ENCODE peak calls at places on chromosome 15, in six cellular contexts. One of them, this sample, is unnamed.

GRCh38 chr15:32844118-32844711 is 126.4 kb downstream of the GREM1 start:
- DNase-seq in astrocyte of the spinal cord: peak
- DNase-seq in pancreas: no peak
- DNase-seq in endothelial cell: no peak
- DNase-seq in GM13977: peak
- DNase-seq in spleen: no peak
- DNase-seq in this sample: peak

GRCh38 chr15:23504003-23504402 is 57.0 kb upstream of the GOLGA6L2 start:
- DNase-seq in pancreas: no peak
- DNase-seq in spleen: no peak
- DNase-seq in astrocyte of the spinal cord: no peak
- DNase-seq in GM13977: no peak
- DNase-seq in endothelial cell: no peak
- DNase-seq in this sample: no peak

GRCh38 chr15:61038387-61038786 is 190.7 kb downstream of the RORA start:
- DNase-seq in endothelial cell: no peak
- DNase-seq in spleen: no peak
- DNase-seq in astrocyte of the spinal cord: peak
- DNase-seq in GM13977: no peak
- DNase-seq in pancreas: no peak
- DNase-seq in this sample: peak

GRCh38 chr15:47588968-47589367 is 128.3 kb upstream of the SEMA6D start:
- DNase-seq in astrocyte of the spinal cord: no peak
- DNase-seq in GM13977: no peak
- DNase-seq in spleen: no peak
- DNase-seq in endothelial cell: no peak
- DNase-seq in pancreas: no peak
- DNase-seq in this sample: no peak

GRCh38 chr15:44782516-44782915 is 46.2 kb downstream of the TRIM69 start:
- DNase-seq in GM13977: no peak
- DNase-seq in spleen: no peak
- DNase-seq in endothelial cell: no peak
- DNase-seq in pancreas: no peak
- DNase-seq in astrocyte of the spinal cord: peak
- DNase-seq in this sample: peak

GRCh38 chr15:68789041-68789920 is 31.4 kb downstream of the ANP32A start:
- DNase-seq in astrocyte of the spinal cord: no peak
- DNase-seq in endothelial cell: no peak
- DNase-seq in pancreas: peak
- DNase-seq in GM13977: no peak
- DNase-seq in spleen: no peak
- DNase-seq in this sample: no peak

GRCh38 chr15:85704720-85705119 is 90.0 kb downstream of the KLHL25 start:
- DNase-seq in endothelial cell: no peak
- DNase-seq in pancreas: no peak
- DNase-seq in astrocyte of the spinal cord: no peak
- DNase-seq in spleen: no peak
- DNase-seq in GM13977: no peak
- DNase-seq in this sample: peak

GRCh38 chr15:67042490-67043181 is 22.8 kb upstream of the SMAD3 start:
- DNase-seq in endothelial cell: no peak
- DNase-seq in pancreas: no peak
- DNase-seq in GM13977: no peak
- DNase-seq in astrocyte of the spinal cord: peak
- DNase-seq in spleen: no peak
- DNase-seq in this sample: peak

GRCh38 chr15:38707802-38708671 is 143.4 kb upstream of the RASGRP1 start:
- DNase-seq in pancreas: no peak
- DNase-seq in endothelial cell: peak
- DNase-seq in astrocyte of the spinal cord: peak
- DNase-seq in GM13977: peak
- DNase-seq in spleen: no peak
- DNase-seq in this sample: peak

GRCh38 chr15:84669726-84670125 is 11.7 kb upstream of the NMB start:
- DNase-seq in GM13977: no peak
- DNase-seq in astrocyte of the spinal cord: no peak
- DNase-seq in endothelial cell: no peak
- DNase-seq in spleen: no peak
- DNase-seq in pancreas: no peak
- DNase-seq in this sample: peak

GRCh38 chr15:91852741-91853500 is 587 bp upstream of the SLCO3A1 start:
- DNase-seq in pancreas: peak
- DNase-seq in astrocyte of the spinal cord: peak
- DNase-seq in GM13977: peak
- DNase-seq in spleen: peak
- DNase-seq in endothelial cell: peak
- DNase-seq in this sample: peak

GRCh38 chr15:91855241-91855640 is 1.7 kb downstream of the SLCO3A1 start:
- DNase-seq in astrocyte of the spinal cord: no peak
- DNase-seq in GM13977: no peak
- DNase-seq in endothelial cell: no peak
- DNase-seq in spleen: no peak
- DNase-seq in pancreas: no peak
- DNase-seq in this sample: no peak

GRCh38 chr15:91853501-91853967 is at the start of gene SLCO3A1:
- DNase-seq in GM13977: peak
- DNase-seq in astrocyte of the spinal cord: peak
- DNase-seq in spleen: no peak
- DNase-seq in endothelial cell: peak
- DNase-seq in pancreas: peak
- DNase-seq in this sample: peak

GRCh38 chr15:91855684-91856553 is 2.4 kb downstream of the SLCO3A1 start:
- DNase-seq in pancreas: no peak
- DNase-seq in GM13977: no peak
- DNase-seq in spleen: no peak
- DNase-seq in astrocyte of the spinal cord: no peak
- DNase-seq in endothelial cell: peak
- DNase-seq in this sample: peak

DNA sequence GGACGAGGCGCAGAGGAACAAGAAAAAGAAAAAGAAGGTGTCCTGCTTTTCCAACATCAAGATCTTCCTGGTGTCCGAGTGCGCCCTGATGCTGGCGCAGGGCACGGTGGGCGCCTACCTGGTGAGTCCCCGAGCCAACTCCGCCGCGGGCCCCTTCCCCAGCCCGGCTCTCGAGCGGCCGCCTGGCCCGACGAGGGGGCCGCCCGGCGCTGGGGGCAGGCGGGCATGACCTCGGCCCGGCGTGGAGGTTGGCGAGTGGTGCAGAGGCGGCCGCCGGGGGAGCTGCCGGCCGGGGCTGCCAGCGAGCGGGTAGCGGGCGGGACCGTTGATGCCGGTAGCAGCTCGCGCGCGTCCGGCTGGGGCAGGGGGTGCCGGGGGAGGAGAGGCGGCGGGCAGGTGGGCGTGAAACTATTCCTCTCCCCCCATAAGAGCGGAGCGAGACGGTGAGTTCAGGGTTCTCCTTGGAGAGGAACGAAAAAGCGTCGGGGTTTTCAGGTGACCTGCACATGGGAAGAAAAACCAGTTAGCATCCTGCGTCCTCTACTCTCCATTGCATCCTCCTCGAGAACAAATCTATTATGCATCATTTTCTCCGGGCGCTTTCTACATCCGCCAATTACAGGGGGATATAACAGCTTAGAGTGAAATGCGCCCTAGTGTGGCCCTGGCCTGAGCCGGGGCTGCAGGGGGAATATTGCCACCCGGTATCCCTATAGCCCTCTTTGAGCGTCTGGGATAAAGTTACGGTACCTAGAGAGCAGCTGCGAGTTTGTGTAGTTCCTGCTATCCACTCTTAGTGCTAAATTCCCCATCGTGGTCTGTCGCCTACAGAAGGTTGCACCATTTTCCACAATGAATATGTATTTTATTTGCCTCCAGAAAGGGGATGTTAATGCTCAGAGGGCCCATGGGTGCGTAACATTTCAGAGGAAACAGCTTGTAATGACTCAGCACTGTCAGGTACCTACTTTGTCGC is 748 bp downstream of the SLCO3A1 start:
- DNase-seq in endothelial cell: peak
- DNase-seq in GM13977: no peak
- DNase-seq in astrocyte of the spinal cord: peak
- DNase-seq in pancreas: peak
- DNase-seq in spleen: peak
- DNase-seq in this sample: peak
- TF ChIP-seq CTCF in endothelial cell: no peak
- TF ChIP-seq CTCF in GM13977: no peak
- TF ChIP-seq CTCF in astrocyte of the spinal cord: no peak
- TF ChIP-seq CTCF in pancreas: no peak
- TF ChIP-seq CTCF in spleen: no peak
- TF ChIP-seq CTCF in this sample: no peak

DNA sequence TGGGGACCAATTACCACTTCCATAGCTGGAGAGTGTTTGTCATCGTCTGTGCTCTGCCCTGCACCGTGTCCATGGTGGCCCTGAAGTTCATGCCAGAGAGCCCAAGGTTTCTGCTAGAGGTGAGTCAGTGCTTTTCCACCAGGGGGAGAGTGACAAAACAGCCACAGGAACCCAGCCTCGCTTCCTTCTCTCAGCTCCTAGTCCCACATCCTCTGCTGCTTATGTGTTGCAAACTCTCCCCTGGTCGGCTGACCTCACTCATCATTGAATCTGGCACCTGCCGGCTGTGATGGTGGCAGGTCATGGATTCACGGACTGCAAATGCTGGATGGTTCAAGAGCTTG is 158.4 kb downstream of the SV2B start:
- DNase-seq in GM13977: no peak
- DNase-seq in astrocyte of the spinal cord: no peak
- DNase-seq in spleen: no peak
- DNase-seq in endothelial cell: peak
- DNase-seq in pancreas: no peak
- DNase-seq in this sample: no peak
- TF ChIP-seq CTCF in GM13977: peak
- TF ChIP-seq CTCF in astrocyte of the spinal cord: no peak
- TF ChIP-seq CTCF in spleen: no peak
- TF ChIP-seq CTCF in endothelial cell: peak
- TF ChIP-seq CTCF in pancreas: no peak
- TF ChIP-seq CTCF in this sample: no peak

DNA sequence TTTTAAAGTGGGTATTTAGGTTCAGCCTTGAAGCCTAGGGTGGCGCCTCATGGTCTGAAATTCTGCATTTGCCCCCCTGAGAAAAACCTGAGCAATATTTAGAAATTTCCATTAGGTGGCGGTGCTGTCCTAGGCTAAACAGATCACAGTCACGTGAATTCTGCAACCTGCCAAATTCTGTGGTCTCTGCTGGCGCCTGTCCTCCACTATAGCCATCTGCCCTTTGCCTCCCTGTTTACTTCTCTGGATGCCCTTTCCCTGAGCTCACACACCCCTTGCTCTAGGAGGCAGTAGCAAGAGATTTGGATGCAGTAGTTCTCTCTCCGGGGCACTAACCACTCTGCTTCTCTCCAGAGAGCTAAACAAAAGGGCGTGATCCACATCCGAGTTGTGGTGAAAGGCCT is 9.1 kb downstream of the MRPS11 start:
- DNase-seq in GM13977: no peak
- DNase-seq in spleen: no peak
- DNase-seq in endothelial cell: peak
- DNase-seq in pancreas: no peak
- DNase-seq in astrocyte of the spinal cord: peak
- DNase-seq in this sample: peak
- TF ChIP-seq CTCF in GM13977: peak
- TF ChIP-seq CTCF in spleen: no peak
- TF ChIP-seq CTCF in endothelial cell: peak
- TF ChIP-seq CTCF in pancreas: peak
- TF ChIP-seq CTCF in astrocyte of the spinal cord: peak
- TF ChIP-seq CTCF in this sample: peak

DNA sequence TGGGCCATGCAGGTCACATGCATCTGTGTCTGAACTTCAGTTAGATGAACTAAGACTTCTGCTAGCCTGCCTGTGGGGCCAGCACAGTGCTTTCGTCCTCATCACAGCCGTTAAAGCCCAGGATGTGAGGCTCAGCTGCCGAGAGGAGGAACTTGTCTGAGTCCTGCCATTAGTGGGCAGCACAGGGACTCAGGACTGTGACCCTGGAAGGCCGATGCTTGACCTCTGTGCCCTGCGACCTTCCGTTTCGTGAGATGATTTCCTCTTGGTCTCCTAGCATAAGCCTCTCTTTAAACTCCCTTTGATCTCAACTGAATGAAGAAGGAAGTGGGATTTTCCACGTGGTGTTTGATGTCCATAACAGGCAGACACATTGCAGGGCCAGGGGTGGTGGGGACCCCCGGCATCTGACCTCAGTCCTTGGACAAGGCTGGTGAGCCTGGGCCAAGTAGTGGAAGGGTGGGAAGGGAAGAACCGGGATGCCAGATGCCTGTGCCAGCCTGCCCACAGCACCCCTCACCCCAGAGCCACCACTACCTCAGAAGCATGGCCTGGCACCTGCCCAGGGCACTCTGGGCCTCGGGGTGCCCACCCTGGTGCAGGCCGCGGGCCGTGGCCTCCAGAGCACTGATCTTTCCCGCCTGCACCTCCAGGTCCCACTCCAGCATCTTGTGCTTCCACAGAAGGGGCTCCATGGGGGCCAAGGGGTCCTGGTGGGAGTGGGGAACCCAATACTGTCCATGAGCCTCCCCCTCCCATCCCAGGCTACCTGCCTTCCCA is 21.6 kb downstream of the PLA2G4B start:
- DNase-seq in GM13977: no peak
- DNase-seq in pancreas: no peak
- DNase-seq in astrocyte of the spinal cord: no peak
- DNase-seq in endothelial cell: no peak
- DNase-seq in spleen: no peak
- DNase-seq in this sample: no peak
- TF ChIP-seq CTCF in GM13977: peak
- TF ChIP-seq CTCF in pancreas: no peak
- TF ChIP-seq CTCF in astrocyte of the spinal cord: no peak
- TF ChIP-seq CTCF in endothelial cell: no peak
- TF ChIP-seq CTCF in spleen: peak
- TF ChIP-seq CTCF in this sample: no peak

DNA sequence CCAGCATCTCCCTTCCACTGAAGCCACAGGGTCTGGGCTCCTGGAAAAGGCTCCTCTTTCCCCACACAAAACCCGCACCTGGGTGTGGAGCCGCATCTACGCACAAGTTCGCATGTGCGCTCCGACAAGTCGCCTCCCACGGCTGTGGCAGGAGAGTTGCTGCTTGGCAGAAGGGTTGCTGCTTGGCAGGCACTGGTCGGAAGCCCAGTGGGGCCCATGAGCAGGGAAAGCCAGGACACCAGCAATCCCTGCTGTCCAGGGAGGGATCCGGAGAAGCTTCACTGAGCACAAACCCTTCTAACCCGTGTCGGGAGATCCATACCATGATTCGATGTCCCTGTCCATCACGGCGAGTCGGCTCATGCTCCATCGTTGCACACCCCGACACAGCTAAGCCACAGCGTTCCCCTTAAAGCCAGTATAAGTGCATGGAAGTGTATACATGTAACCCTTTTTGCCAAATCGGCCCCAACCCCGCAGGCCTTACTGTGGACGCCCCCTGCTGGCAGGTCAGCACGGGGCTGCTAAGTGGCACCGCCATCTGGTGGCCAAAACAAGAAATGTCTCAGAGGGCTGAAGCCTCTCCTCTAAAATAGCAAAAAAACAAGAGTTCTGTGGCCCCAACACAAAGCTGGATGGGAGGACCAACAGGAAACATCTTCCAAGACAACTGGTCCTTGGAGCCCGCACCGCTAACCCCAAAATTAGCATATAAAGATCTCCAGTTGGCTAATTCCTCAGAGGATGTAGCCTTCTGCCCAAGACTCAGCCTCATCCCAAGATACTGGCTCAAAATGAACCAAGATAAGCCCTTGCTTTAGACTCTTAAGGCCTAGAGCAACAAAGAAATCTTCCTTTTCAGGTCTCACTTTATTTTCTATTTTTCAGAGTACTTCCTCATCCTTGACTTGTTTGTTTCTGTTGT is 8.3 kb downstream of the ANKRD63 start:
- DNase-seq in spleen: peak
- DNase-seq in GM13977: peak
- DNase-seq in pancreas: peak
- DNase-seq in astrocyte of the spinal cord: peak
- DNase-seq in endothelial cell: peak
- DNase-seq in this sample: peak
- TF ChIP-seq CTCF in spleen: peak
- TF ChIP-seq CTCF in GM13977: peak
- TF ChIP-seq CTCF in pancreas: peak
- TF ChIP-seq CTCF in astrocyte of the spinal cord: peak
- TF ChIP-seq CTCF in endothelial cell: peak
- TF ChIP-seq CTCF in this sample: peak

This sample was measured in fibroblast of mammary gland.